ENCODE peak calls at places on chromosomes 7 and 10, in seven cellular contexts. Y, B, V, N, C, F and P are unnamed samples.

GRCh38 chr10:45420453-45421192 is 46.6 kb downstream of the ALOX5 start:
- DNase-seq in Y (peak; percentile 79), B (peak; percentile 52), V (no peak), N (no peak), C (peak; percentile 79), F (no peak), P (no peak)

GRCh38 chr7:157404845-157405481 is 68.2 kb downstream of the DNAJB6 start:
- DNase-seq in Y (no peak), B (peak; percentile 94), V (peak; percentile 82), N (no peak), C (peak; percentile 71), F (no peak), P (no peak)

GRCh38 chr7:20327047-20327446 is 3.7 kb upstream of the ITGB8 start:
- DNase-seq in Y (no peak), B (peak; percentile 60), V (no peak), N (no peak), C (no peak), F (no peak), P (no peak)

GRCh38 chr7:11831383-11831726 is 643 bp downstream of the THSD7A start:
- DNase-seq in Y (no peak), B (no peak), V (no peak), N (no peak), C (peak; percentile 7), F (no peak), P (no peak)

GRCh38 chr10:125113661-125114388 is 46.5 kb downstream of the CTBP2 start:
- DNase-seq in Y (no peak), B (no peak), V (no peak), N (no peak), C (no peak), F (peak; percentile 81), P (no peak)

GRCh38 chr10:23399701-23400144 is 39.2 kb upstream of the OTUD1 start:
- DNase-seq in Y (no peak), B (peak; percentile 87), V (no peak), N (no peak), C (no peak), F (no peak), P (no peak)

GRCh38 chr7:128020161-128020560 is 11.1 kb downstream of the LRRC4 start:
- DNase-seq in Y (no peak), B (no peak), V (peak; percentile 32), N (no peak), C (peak; percentile 18), F (no peak), P (peak; percentile 71)

GRCh38 chr7:158924956-158925355 is 68.6 kb downstream of the DYNC2I1 start:
- DNase-seq in Y (no peak), B (peak; percentile 16), V (no peak), N (no peak), C (no peak), F (peak; percentile 47), P (no peak)

GRCh38 chr7:1917221-1918062 is 247.4 kb downstream of the ELFN1 start:
- DNase-seq in Y (peak; percentile 43), B (peak; percentile 17), V (no peak), N (no peak), C (no peak), F (no peak), P (no peak)

GRCh38 chr7:106068538-106068961 is 43.6 kb downstream of the SYPL1 start:
- DNase-seq in Y (no peak), B (no peak), V (peak; percentile 61), N (no peak), C (no peak), F (no peak), P (peak; percentile 73)

GRCh38 chr10:71840177-71840711 is 10.8 kb downstream of the PSAP start:
- DNase-seq in Y (peak; percentile 65), B (peak; percentile 77), V (peak; percentile 81), N (peak; percentile 38), C (peak; percentile 73), F (peak; percentile 88), P (peak; percentile 53)